ENCODE peak calls at places on chromosomes 11 and 22, in five cellular contexts. One of them, this sample, is unnamed.

GRCh38 chr11:76810151-76810853 is 27.1 kb downstream of the TSKU start:
- DNase-seq in HepG2: no peak
- DNase-seq in H1: no peak
- DNase-seq in K562: peak; percentile 61
- DNase-seq in GM12878: no peak
- DNase-seq in this sample: no peak

GRCh38 chr11:62879150-62879549 is 1.5 kb upstream of the SLC3A2 start:
- DNase-seq in HepG2: no peak
- DNase-seq in H1: no peak
- DNase-seq in GM12878: no peak
- DNase-seq in K562: no peak
- DNase-seq in this sample: no peak

GRCh38 chr22:26648761-26649363 is 8.5 kb upstream of the MIAT start:
- DNase-seq in HepG2: no peak
- DNase-seq in K562: no peak
- DNase-seq in GM12878: no peak
- DNase-seq in H1: no peak
- DNase-seq in this sample: no peak

GRCh38 chr11:133403900-133404299 is 128.4 kb downstream of the OPCML start:
- DNase-seq in H1: no peak
- DNase-seq in HepG2: no peak
- DNase-seq in GM12878: no peak
- DNase-seq in K562: peak; percentile 12
- DNase-seq in this sample: peak; percentile 75

GRCh38 chr11:62445314-62445740 is 26.5 kb downstream of the SCGB1A1 start:
- DNase-seq in H1: no peak
- DNase-seq in GM12878: no peak
- DNase-seq in K562: no peak
- DNase-seq in HepG2: no peak
- DNase-seq in this sample: no peak

GRCh38 chr22:38452373-38453064 is 2.5 kb downstream of the KCNJ4 start:
- DNase-seq in GM12878: no peak
- DNase-seq in HepG2: no peak
- DNase-seq in H1: no peak
- DNase-seq in K562: no peak
- DNase-seq in this sample: peak; percentile 46

GRCh38 chr11:112467721-112468120 is 207.1 kb upstream of the PLET1 start:
- DNase-seq in K562: no peak
- DNase-seq in GM12878: no peak
- DNase-seq in HepG2: no peak
- DNase-seq in H1: no peak
- DNase-seq in this sample: no peak

GRCh38 chr11:5938603-5938965 is 3.5 kb upstream of the OR56A3 start:
- DNase-seq in GM12878: no peak
- DNase-seq in HepG2: no peak
- DNase-seq in H1: no peak
- DNase-seq in K562: no peak
- DNase-seq in this sample: peak; percentile 6

GRCh38 chr22:46165975-46166374 is 15.6 kb downstream of the PPARA start:
- DNase-seq in HepG2: no peak
- DNase-seq in GM12878: no peak
- DNase-seq in K562: no peak
- DNase-seq in H1: no peak
- DNase-seq in this sample: peak; percentile 27

GRCh38 chr11:747176-748006 is at the start of gene TALDO1:
- DNase-seq in GM12878: peak; percentile 42
- DNase-seq in H1: peak; percentile 71
- DNase-seq in HepG2: peak; percentile 76
- DNase-seq in K562: peak; percentile 96
- DNase-seq in this sample: peak; percentile 97

GRCh38 chr11:111923351-111923788 is 4.7 kb downstream of the C11orf52 start:
- DNase-seq in HepG2: peak; percentile 75
- DNase-seq in GM12878: no peak
- DNase-seq in K562: no peak
- DNase-seq in H1: no peak
- DNase-seq in this sample: no peak

GRCh38 chr11:125883375-125883774 is 4.1 kb upstream of the HYLS1 start:
- DNase-seq in K562: no peak
- DNase-seq in H1: no peak
- DNase-seq in GM12878: no peak
- DNase-seq in HepG2: no peak
- DNase-seq in this sample: no peak

GRCh38 chr11:60700689-60701508 is 1.5 kb downstream of the MS4A8 start:
- DNase-seq in K562: peak; percentile 23
- DNase-seq in HepG2: peak; percentile 29
- DNase-seq in GM12878: no peak
- DNase-seq in H1: no peak
- DNase-seq in this sample: peak; percentile 88

GRCh38 chr11:132101861-132102260 is 731.4 kb downstream of the NTM start:
- DNase-seq in K562: no peak
- DNase-seq in H1: no peak
- DNase-seq in GM12878: no peak
- DNase-seq in HepG2: no peak
- DNase-seq in this sample: no peak
- H2AFZ ChIP-seq in K562: no peak overlapping the region
- H2AFZ ChIP-seq in H1: no peak overlapping the region
- H2AFZ ChIP-seq in GM12878: no peak overlapping the region
- H2AFZ ChIP-seq in HepG2: no peak overlapping the region
- H2AFZ ChIP-seq in this sample: no peak overlapping the region

GRCh38 chr11:120142072-120142423 is 4.1 kb upstream of the TRIM29 start:
- DNase-seq in HepG2: no peak
- DNase-seq in H1: no peak
- DNase-seq in K562: no peak
- DNase-seq in GM12878: no peak
- DNase-seq in this sample: no peak

GRCh38 chr11:120137187-120137610 is 714 bp downstream of the TRIM29 start:
- DNase-seq in HepG2: no peak
- DNase-seq in K562: no peak
- DNase-seq in H1: no peak
- DNase-seq in GM12878: no peak
- DNase-seq in this sample: no peak

GRCh38 chr11:120141144-120142071 is 3.5 kb upstream of the TRIM29 start:
- DNase-seq in H1: no peak
- DNase-seq in HepG2: no peak
- DNase-seq in GM12878: no peak
- DNase-seq in K562: no peak
- DNase-seq in this sample: no peak

GRCh38 chr11:120137611-120138521 is at the start of gene TRIM29:
- DNase-seq in HepG2: no peak
- DNase-seq in H1: no peak
- DNase-seq in GM12878: no peak
- DNase-seq in K562: peak; percentile 12
- DNase-seq in this sample: no peak

DNA sequence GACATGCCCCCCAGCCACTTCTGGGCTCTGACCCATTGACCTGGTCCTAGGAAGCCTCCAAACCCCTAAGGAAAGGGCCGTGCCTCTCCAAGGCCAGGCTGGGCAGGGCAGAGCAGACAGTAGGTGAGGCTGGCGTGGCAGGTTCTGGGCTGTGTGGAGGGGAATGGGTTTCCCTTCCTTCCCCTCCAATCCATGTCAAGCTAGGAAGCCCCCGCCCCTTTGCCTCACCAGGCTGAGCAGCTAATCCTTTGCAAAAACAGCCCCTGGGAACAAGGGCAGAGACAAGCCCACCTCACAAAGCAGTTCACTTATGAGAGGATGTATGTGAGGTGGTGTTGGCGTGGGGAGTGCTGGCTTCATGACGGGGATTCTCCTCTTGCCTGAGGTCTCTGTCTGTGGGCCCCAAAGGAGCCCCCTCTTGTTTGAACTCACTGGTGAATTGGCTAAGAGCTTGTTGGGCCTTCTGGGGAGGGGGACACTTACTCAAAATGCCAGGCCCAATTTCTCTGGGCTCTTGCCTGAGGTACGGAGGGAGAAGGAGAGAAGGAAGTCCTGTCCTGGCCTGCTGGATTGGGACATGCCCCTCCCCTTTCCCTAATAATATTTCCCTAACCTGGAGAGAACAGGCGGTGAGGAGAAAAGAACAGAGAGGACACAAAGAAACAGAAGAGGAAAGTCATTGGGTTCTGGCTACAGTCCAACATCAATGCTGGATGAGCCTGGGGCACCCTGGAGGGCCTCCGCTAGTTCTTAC is 1.6 kb upstream of the TRIM29 start:
- DNase-seq in H1: no peak
- DNase-seq in HepG2: no peak
- DNase-seq in K562: no peak
- DNase-seq in GM12878: no peak
- DNase-seq in this sample: no peak
- TF ChIP-seq CREB1 in H1: no peak
- TF ChIP-seq CREB1 in HepG2: no peak
- TF ChIP-seq CREB1 in K562: no peak
- TF ChIP-seq CREB1 in GM12878: no peak
- TF ChIP-seq CREB1 in this sample: no peak

GRCh38 chr11:86230921-86231320 is 13.6 kb upstream of the EED start:
- DNase-seq in GM12878: no peak
- DNase-seq in H1: no peak
- DNase-seq in K562: no peak
- DNase-seq in HepG2: no peak
- DNase-seq in this sample: no peak
- H2AFZ ChIP-seq in GM12878: no peak overlapping the region
- H2AFZ ChIP-seq in H1: no peak overlapping the region
- H2AFZ ChIP-seq in K562: no peak overlapping the region
- H2AFZ ChIP-seq in HepG2: no peak overlapping the region
- H2AFZ ChIP-seq in this sample: no peak overlapping the region

GRCh38 chr22:48505891-48506290 is 1321.8 kb downstream of the BRD1 start:
- DNase-seq in HepG2: no peak
- DNase-seq in H1: no peak
- DNase-seq in GM12878: no peak
- DNase-seq in K562: no peak
- DNase-seq in this sample: no peak
- TF ChIP-seq CREB1 in HepG2: no peak
- TF ChIP-seq CREB1 in H1: no peak
- TF ChIP-seq CREB1 in GM12878: no peak
- TF ChIP-seq CREB1 in K562: no peak
- TF ChIP-seq CREB1 in this sample: no peak

DNA sequence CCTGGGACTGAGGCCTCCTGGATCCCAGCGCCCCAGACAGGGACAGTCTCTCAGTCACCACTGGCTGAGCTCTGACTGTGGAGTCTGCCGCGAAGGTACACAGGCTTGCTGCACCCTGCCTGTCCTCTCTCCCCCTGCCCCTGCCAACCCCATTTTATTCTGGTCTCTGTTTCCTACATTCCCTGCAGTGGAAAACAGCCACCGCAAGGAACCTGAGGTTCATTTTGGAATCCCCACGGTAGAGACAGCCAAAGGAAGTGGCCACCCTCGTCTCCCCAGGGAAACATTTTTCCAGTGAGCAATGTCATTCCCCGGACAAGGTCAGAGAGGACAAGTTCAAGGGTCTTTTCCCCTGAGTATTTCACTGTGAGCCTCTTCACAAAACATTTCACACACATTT is 56.6 kb downstream of the FBXO7 start:
- DNase-seq in H1: no peak
- DNase-seq in HepG2: no peak
- DNase-seq in GM12878: no peak
- DNase-seq in K562: no peak
- DNase-seq in this sample: no peak
- H2AFZ ChIP-seq in H1: no peak overlapping the region
- H2AFZ ChIP-seq in HepG2: no peak overlapping the region
- H2AFZ ChIP-seq in GM12878: no peak overlapping the region
- H2AFZ ChIP-seq in K562: peak overlapping the region; percentile 55
- H2AFZ ChIP-seq in this sample: no peak overlapping the region

GRCh38 chr22:34526681-34527080 is 539.3 kb upstream of the ISX start:
- DNase-seq in K562: no peak
- DNase-seq in HepG2: no peak
- DNase-seq in GM12878: no peak
- DNase-seq in H1: no peak
- DNase-seq in this sample: no peak
- TF ChIP-seq CREB1 in K562: no peak
- TF ChIP-seq CREB1 in HepG2: no peak
- TF ChIP-seq CREB1 in GM12878: no peak
- TF ChIP-seq CREB1 in H1: no peak
- TF ChIP-seq CREB1 in this sample: no peak

GRCh38 chr11:73218106-73218829 is at the start of gene P2RY2:
- DNase-seq in GM12878: no peak
- DNase-seq in HepG2: peak; percentile 53
- DNase-seq in H1: peak; percentile 15
- DNase-seq in K562: no peak
- DNase-seq in this sample: peak; percentile 87

GRCh38 chr11:73218830-73219215 is 742 bp downstream of the P2RY2 start:
- DNase-seq in GM12878: no peak
- DNase-seq in H1: no peak
- DNase-seq in HepG2: no peak
- DNase-seq in K562: no peak
- DNase-seq in this sample: no peak

GRCh38 chr11:73216466-73216865 is 1.6 kb upstream of the P2RY2 start:
- DNase-seq in H1: no peak
- DNase-seq in HepG2: no peak
- DNase-seq in GM12878: no peak
- DNase-seq in K562: no peak
- DNase-seq in this sample: no peak

GRCh38 chr11:73217131-73217809 is 811 bp upstream of the P2RY2 start:
- DNase-seq in K562: peak; percentile 20
- DNase-seq in H1: no peak
- DNase-seq in GM12878: no peak
- DNase-seq in HepG2: no peak
- DNase-seq in this sample: peak; percentile 30

GRCh38 chr11:73217810-73218105 is 323 bp upstream of the P2RY2 start:
- DNase-seq in H1: no peak
- DNase-seq in GM12878: no peak
- DNase-seq in K562: no peak
- DNase-seq in HepG2: no peak
- DNase-seq in this sample: no peak
- H2AFZ ChIP-seq in H1: peak overlapping the region; percentile 29
- H2AFZ ChIP-seq in GM12878: no peak overlapping the region
- H2AFZ ChIP-seq in K562: peak overlapping the region; percentile 69
- H2AFZ ChIP-seq in HepG2: no peak overlapping the region
- H2AFZ ChIP-seq in this sample: peak overlapping the region; percentile 94

GRCh38 chr11:27208846-27209245 is 154.2 kb downstream of the CCDC34 start:
- DNase-seq in GM12878: no peak
- DNase-seq in H1: no peak
- DNase-seq in HepG2: no peak
- DNase-seq in K562: no peak
- DNase-seq in this sample: no peak

GRCh38 chr11:27210509-27210908 is 152.5 kb downstream of the CCDC34 start:
- DNase-seq in H1: no peak
- DNase-seq in HepG2: no peak
- DNase-seq in K562: no peak
- DNase-seq in GM12878: no peak
- DNase-seq in this sample: no peak

GRCh38 chr11:27207025-27207650 is 155.9 kb downstream of the CCDC34 start:
- DNase-seq in H1: no peak
- DNase-seq in K562: peak; percentile 31
- DNase-seq in HepG2: no peak
- DNase-seq in GM12878: no peak
- DNase-seq in this sample: no peak

GRCh38 chr11:27211370-27212127 is 151.5 kb downstream of the CCDC34 start:
- DNase-seq in K562: peak; percentile 52
- DNase-seq in GM12878: no peak
- DNase-seq in H1: no peak
- DNase-seq in HepG2: no peak
- DNase-seq in this sample: peak; percentile 48

DNA sequence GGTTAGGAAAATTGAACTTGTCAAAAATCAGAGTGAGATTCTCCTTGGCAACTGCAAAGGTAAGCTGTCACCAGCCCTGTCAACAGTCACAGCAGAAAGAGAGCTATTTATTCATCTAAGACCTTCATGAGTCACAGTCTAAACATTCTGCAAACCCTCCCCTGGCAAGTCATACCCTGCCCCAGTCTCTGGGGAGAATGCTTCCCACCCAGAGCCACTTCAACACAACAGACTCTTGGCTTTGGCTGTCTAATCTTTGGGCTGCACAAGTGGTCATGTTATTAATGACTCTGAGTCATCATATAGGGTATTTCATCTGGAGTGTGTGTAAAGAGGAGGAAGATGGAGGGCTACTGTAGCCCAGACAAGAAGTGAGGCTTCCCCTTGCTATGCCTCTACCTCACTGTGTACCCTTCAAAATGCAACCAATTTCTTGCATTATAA is 153.4 kb downstream of the CCDC34 start:
- DNase-seq in K562: peak; percentile 81
- DNase-seq in HepG2: peak; percentile 80
- DNase-seq in H1: no peak
- DNase-seq in GM12878: no peak
- DNase-seq in this sample: no peak
- TF ChIP-seq CREB1 in K562: no peak
- TF ChIP-seq CREB1 in HepG2: no peak
- TF ChIP-seq CREB1 in H1: no peak
- TF ChIP-seq CREB1 in GM12878: no peak
- TF ChIP-seq CREB1 in this sample: no peak